ENCODE peak calls at places on chromosomes 2 and 18, in nine cellular contexts. H is astrocyte of the cerebellum, M is kidney, V is HepG2, P is NB4, X is iPS DF 6.9, J is foreskin fibroblast, U is BJ, L is dorsolateral prefrontal cortex. E is an unnamed sample.

GRCh38 chr2:136306801-136307200 is 188.9 kb upstream of the CXCR4 start:
- DNase-seq in U (no peak), X (no peak), L (no peak), J (no peak), H (no peak), P (no peak), V (no peak), M (no peak), E (no peak)

GRCh38 chr2:96095116-96095636 is 21.2 kb downstream of the ADRA2B start:
- DNase-seq in U (no peak), X (no peak), V (no peak), M (no peak), H (no peak), L (peak; percentile 18), J (no peak), P (no peak), E (no peak)

GRCh38 chr2:67289921-67290371 is 107.2 kb upstream of the ETAA1 start:
- DNase-seq in V (no peak), H (no peak), J (peak; percentile 66), X (no peak), M (no peak), L (no peak), P (no peak), U (peak; percentile 75), E (peak; percentile 48)

GRCh38 chr18:32771871-32772499 is 838 bp downstream of the KLHL14 start:
- DNase-seq in M (peak; percentile 79), L (no peak), V (no peak), J (peak; percentile 11), X (no peak), P (no peak), U (no peak), H (no peak), E (no peak)

GRCh38 chr2:220346919-220347318 is 719.5 kb downstream of the SLC4A3 start:
- DNase-seq in J (no peak), X (no peak), H (no peak), U (no peak), L (no peak), V (no peak), M (no peak), P (no peak), E (no peak)

GRCh38 chr2:67234443-67234842 is 162.7 kb upstream of the ETAA1 start:
- DNase-seq in L (no peak), X (peak; percentile 29), U (no peak), H (peak; percentile 18), P (peak; percentile 34), M (no peak), J (peak; percentile 77), V (no peak), E (no peak)

GRCh38 chr2:118633371-118633770 is 214.1 kb downstream of the EN1 start:
- DNase-seq in L (no peak), P (no peak), U (no peak), M (no peak), H (no peak), V (no peak), X (no peak), J (no peak), E (no peak)

GRCh38 chr2:110104025-110104771 is 11.4 kb downstream of the MALL start:
- DNase-seq in P (no peak), H (peak; percentile 60), J (no peak), M (no peak), L (no peak), X (no peak), V (no peak), U (no peak), E (no peak)

GRCh38 chr2:100662866-100663265 is 100.1 kb downstream of the PDCL3 start:
- DNase-seq in H (no peak), U (no peak), L (no peak), V (no peak), M (no peak), P (no peak), J (no peak), X (no peak), E (no peak)

GRCh38 chr2:111919794-111920608 is 21.6 kb downstream of the MERTK start:
- DNase-seq in X (no peak), J (peak; percentile 60), V (peak; percentile 94), U (no peak), L (peak; percentile 72), M (peak; percentile 94), P (peak; percentile 54), H (no peak), E (no peak)

GRCh38 chr2:79393806-79394484 is 118.9 kb upstream of the CTNNA2 start:
- DNase-seq in X (no peak), M (peak; percentile 38), V (peak; percentile 96), J (no peak), U (no peak), P (no peak), L (peak; percentile 34), H (peak; percentile 4), E (no peak)

GRCh38 chr2:1802469-1803216 is 58.3 kb upstream of the PXDN start:
- DNase-seq in M (peak; percentile 43), H (no peak), L (peak; percentile 23), P (no peak), U (no peak), J (no peak), V (no peak), X (no peak), E (no peak)

GRCh38 chr18:74976331-74976909 is 232.5 kb downstream of the PTGR3 start:
- DNase-seq in H (no peak), V (peak; percentile 9), J (no peak), L (no peak), M (no peak), U (no peak), X (no peak), P (no peak), E (no peak)

GRCh38 chr18:136433-136832 is 21.9 kb upstream of the USP14 start:
- DNase-seq in L (no peak), P (no peak), M (no peak), J (no peak), V (peak; percentile 54), H (no peak), X (no peak), U (no peak), E (no peak)

GRCh38 chr2:69205491-69205890 is 181.5 kb downstream of the GFPT1 start:
- DNase-seq in P (no peak), X (no peak), L (no peak), M (no peak), U (no peak), V (no peak), H (no peak), J (no peak), E (no peak)

GRCh38 chr2:234437642-234438321 is 59.1 kb downstream of the ARL4C start:
- DNase-seq in U (no peak), J (no peak), L (peak; percentile 53), H (no peak), V (no peak), P (no peak), X (no peak), M (no peak), E (no peak)

GRCh38 chr2:59301466-59302402 is 1060.6 kb upstream of the FANCL start:
- DNase-seq in J (peak; percentile 74), P (peak; percentile 80), L (no peak), U (peak; percentile 26), X (peak; percentile 61), V (peak; percentile 67), H (peak; percentile 72), M (no peak), E (peak; percentile 51)

GRCh38 chr2:151186011-151186410 is 75.7 kb downstream of the RBM43 start:
- DNase-seq in V (no peak), X (no peak), L (no peak), H (no peak), J (no peak), U (no peak), M (no peak), P (no peak), E (no peak)

DNA sequence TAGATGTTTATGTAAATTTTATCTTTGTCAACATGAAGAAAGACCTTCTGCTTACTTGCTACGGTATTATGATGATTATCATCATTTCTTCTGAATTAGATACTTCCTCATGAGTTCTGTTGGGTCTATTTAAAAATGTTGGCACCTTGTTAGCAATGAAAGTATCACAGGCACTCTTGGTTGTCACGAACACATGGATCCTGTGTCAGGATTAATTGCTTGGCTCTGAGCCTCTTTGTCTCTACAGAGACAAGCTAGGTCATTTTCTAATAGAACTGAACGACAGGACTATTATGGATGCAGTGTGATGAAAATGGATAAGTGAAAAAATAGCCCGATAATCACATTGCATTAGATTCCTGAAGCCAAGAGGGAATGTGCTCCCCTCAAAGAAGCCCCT is 110.3 kb downstream of the DOCK10 start:
- DNase-seq in H (no peak), L (no peak), J (no peak), V (no peak), X (no peak), M (no peak), P (no peak), U (no peak), E (no peak)
- H3K4me3 ChIP-seq in H (no peak overlapping the region), L (no peak overlapping the region), J (no peak overlapping the region), V (no peak overlapping the region), X (no peak overlapping the region), M (no peak overlapping the region), P (no peak overlapping the region), U (no peak overlapping the region), E (no peak overlapping the region)

GRCh38 chr2:237732070-237732469 is 66.5 kb upstream of the RBM44 start:
- DNase-seq in X (no peak), U (no peak), P (no peak), L (no peak), M (no peak), J (no peak), H (no peak), V (peak; percentile 60), E (no peak)
- H3K4me3 ChIP-seq in X (no peak overlapping the region), U (no peak overlapping the region), P (no peak overlapping the region), L (no peak overlapping the region), M (no peak overlapping the region), J (no peak overlapping the region), H (no peak overlapping the region), V (peak overlapping the region; percentile 15), E (no peak overlapping the region)

DNA sequence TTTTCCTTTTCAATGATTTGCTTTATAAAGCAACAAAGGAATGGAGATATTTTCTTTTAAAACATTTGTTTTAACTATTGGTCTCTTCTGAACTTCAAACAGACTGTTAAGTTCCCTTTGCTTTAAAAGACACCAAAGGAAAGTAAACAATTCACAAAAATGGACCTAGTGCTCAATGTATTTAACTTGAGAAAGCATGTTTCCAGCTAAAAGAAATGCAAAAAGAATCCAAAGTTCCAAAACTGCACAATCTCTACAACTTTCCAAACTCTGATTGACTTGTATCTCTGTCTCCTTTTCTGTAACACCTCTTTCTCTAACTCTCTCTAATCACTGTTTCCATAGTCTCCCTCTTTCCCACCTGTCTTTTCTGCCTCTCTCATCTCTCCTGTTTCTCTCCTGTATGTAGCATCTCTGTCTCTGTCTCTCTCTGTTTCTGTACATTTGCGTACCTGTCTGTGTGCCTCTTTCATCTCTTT is 295.7 kb upstream of the SESTD1 start:
- DNase-seq in H (no peak), X (no peak), P (no peak), U (no peak), J (no peak), L (no peak), V (peak; percentile 73), M (no peak), E (no peak)
- H3K4me3 ChIP-seq in H (no peak overlapping the region), X (no peak overlapping the region), P (no peak overlapping the region), U (no peak overlapping the region), J (no peak overlapping the region), L (no peak overlapping the region), V (peak overlapping the region; percentile 29), M (peak overlapping the region; percentile 70), E (no peak overlapping the region)

DNA sequence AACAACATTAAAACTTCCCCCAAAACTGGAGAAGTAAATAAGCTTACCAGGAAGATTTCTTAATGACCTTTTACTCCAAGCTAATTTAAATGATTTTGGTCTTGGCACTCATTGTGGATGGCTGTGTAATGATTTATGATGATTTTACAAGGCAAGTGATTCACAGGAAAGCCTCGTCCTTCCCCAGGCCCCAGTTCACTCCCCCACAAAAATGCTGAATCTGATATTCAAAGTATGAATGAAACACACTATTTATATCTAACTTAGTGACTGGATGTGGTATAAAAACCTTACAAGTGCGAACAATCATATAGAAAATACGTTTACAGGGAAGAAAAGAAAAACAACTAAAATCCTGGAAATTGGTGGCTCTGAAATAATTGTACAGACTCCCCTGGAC is 49.8 kb downstream of the ZNF516 start:
- DNase-seq in U (peak; percentile 74), V (no peak), X (no peak), J (peak; percentile 89), P (no peak), L (no peak), H (peak; percentile 66), M (no peak), E (peak; percentile 62)
- H3K4me3 ChIP-seq in U (no peak overlapping the region), V (no peak overlapping the region), X (no peak overlapping the region), J (no peak overlapping the region), P (no peak overlapping the region), L (no peak overlapping the region), H (no peak overlapping the region), M (no peak overlapping the region), E (no peak overlapping the region)